ENCODE peak calls at places on chromosomes 3 and 15, in six cellular contexts. One of them, this sample, is unnamed.

GRCh38 chr15:39709941-39710340 is 72.7 kb downstream of the FSIP1 start:
- DNase-seq in WERI-Rb-1: no peak
- DNase-seq in nucleus accumbens: no peak
- DNase-seq in prostate gland: no peak
- DNase-seq in SK-N-DZ: no peak
- DNase-seq in activated T-cell treated with anti-CD3 and anti-CD28 coated beads, Interleukin-2, amount 50 U/mL, for 4 hours: no peak
- DNase-seq in this sample: no peak

GRCh38 chr3:49411550-49411967 is 217 bp downstream of the RHOA start:
- DNase-seq in WERI-Rb-1: peak; percentile 33
- DNase-seq in nucleus accumbens: no peak
- DNase-seq in prostate gland: peak; percentile 40
- DNase-seq in SK-N-DZ: no peak
- DNase-seq in activated T-cell treated with anti-CD3 and anti-CD28 coated beads, Interleukin-2, amount 50 U/mL, for 4 hours: peak; percentile 23
- DNase-seq in this sample: peak; percentile 53

GRCh38 chr15:74541494-74542191 is 623 bp downstream of the ARID3B start:
- DNase-seq in WERI-Rb-1: peak; percentile 61
- DNase-seq in nucleus accumbens: no peak
- DNase-seq in prostate gland: peak; percentile 7
- DNase-seq in SK-N-DZ: peak; percentile 28
- DNase-seq in activated T-cell treated with anti-CD3 and anti-CD28 coated beads, Interleukin-2, amount 50 U/mL, for 4 hours: peak; percentile 62
- DNase-seq in this sample: peak; percentile 69

GRCh38 chr3:9721698-9722057 is 9.9 kb upstream of the BRPF1 start:
- DNase-seq in WERI-Rb-1: no peak
- DNase-seq in nucleus accumbens: no peak
- DNase-seq in prostate gland: no peak
- DNase-seq in SK-N-DZ: no peak
- DNase-seq in activated T-cell treated with anti-CD3 and anti-CD28 coated beads, Interleukin-2, amount 50 U/mL, for 4 hours: no peak
- DNase-seq in this sample: no peak

GRCh38 chr15:89845305-89845893 is 30.7 kb upstream of the ANPEP start:
- DNase-seq in WERI-Rb-1: no peak
- DNase-seq in nucleus accumbens: no peak
- DNase-seq in prostate gland: no peak
- DNase-seq in SK-N-DZ: no peak
- DNase-seq in activated T-cell treated with anti-CD3 and anti-CD28 coated beads, Interleukin-2, amount 50 U/mL, for 4 hours: no peak
- DNase-seq in this sample: no peak

GRCh38 chr15:90001683-90002427 is 731 bp downstream of the ZNF710 start:
- DNase-seq in WERI-Rb-1: peak; percentile 38
- DNase-seq in nucleus accumbens: no peak
- DNase-seq in prostate gland: peak; percentile 53
- DNase-seq in SK-N-DZ: peak; percentile 54
- DNase-seq in activated T-cell treated with anti-CD3 and anti-CD28 coated beads, Interleukin-2, amount 50 U/mL, for 4 hours: peak; percentile 60
- DNase-seq in this sample: peak; percentile 69

GRCh38 chr15:99070268-99070667 is 34.6 kb upstream of the SYNM start:
- DNase-seq in WERI-Rb-1: no peak
- DNase-seq in nucleus accumbens: no peak
- DNase-seq in prostate gland: no peak
- DNase-seq in SK-N-DZ: no peak
- DNase-seq in activated T-cell treated with anti-CD3 and anti-CD28 coated beads, Interleukin-2, amount 50 U/mL, for 4 hours: no peak
- DNase-seq in this sample: no peak

GRCh38 chr15:32844118-32844711 is 126.4 kb downstream of the GREM1 start:
- DNase-seq in WERI-Rb-1: peak; percentile 10
- DNase-seq in nucleus accumbens: no peak
- DNase-seq in prostate gland: no peak
- DNase-seq in SK-N-DZ: peak; percentile 28
- DNase-seq in activated T-cell treated with anti-CD3 and anti-CD28 coated beads, Interleukin-2, amount 50 U/mL, for 4 hours: no peak
- DNase-seq in this sample: no peak

GRCh38 chr3:29512620-29513019 is 231.7 kb downstream of the RBMS3 start:
- DNase-seq in WERI-Rb-1: no peak
- DNase-seq in nucleus accumbens: no peak
- DNase-seq in prostate gland: no peak
- DNase-seq in SK-N-DZ: no peak
- DNase-seq in activated T-cell treated with anti-CD3 and anti-CD28 coated beads, Interleukin-2, amount 50 U/mL, for 4 hours: no peak
- DNase-seq in this sample: no peak

GRCh38 chr3:195522254-195523023 is 20.7 kb downstream of the PPP1R2 start:
- DNase-seq in WERI-Rb-1: no peak
- DNase-seq in nucleus accumbens: no peak
- DNase-seq in prostate gland: no peak
- DNase-seq in SK-N-DZ: peak; percentile 32
- DNase-seq in activated T-cell treated with anti-CD3 and anti-CD28 coated beads, Interleukin-2, amount 50 U/mL, for 4 hours: no peak
- DNase-seq in this sample: no peak

GRCh38 chr15:60477991-60478632 is 830 bp downstream of the ICE2 start:
- DNase-seq in WERI-Rb-1: no peak
- DNase-seq in nucleus accumbens: no peak
- DNase-seq in prostate gland: peak; percentile 16
- DNase-seq in SK-N-DZ: no peak
- DNase-seq in activated T-cell treated with anti-CD3 and anti-CD28 coated beads, Interleukin-2, amount 50 U/mL, for 4 hours: no peak
- DNase-seq in this sample: no peak

GRCh38 chr3:52230889-52231499 is 5.5 kb upstream of the TLR9 start:
- DNase-seq in WERI-Rb-1: no peak
- DNase-seq in nucleus accumbens: no peak
- DNase-seq in prostate gland: no peak
- DNase-seq in SK-N-DZ: no peak
- DNase-seq in activated T-cell treated with anti-CD3 and anti-CD28 coated beads, Interleukin-2, amount 50 U/mL, for 4 hours: no peak
- DNase-seq in this sample: no peak